ENCODE peak calls at places on chromosome 16, in six cellular contexts. M is stomach; O is HS-27A; K is foreskin fibroblast; R is CD4-positive, alpha-beta T cell; D is ovary. T is an unnamed sample.

GRCh38 chr16:27385398-27385797 is 16.6 kb upstream of the IL21R start:
- DNase-seq in M (no peak), O (no peak), K (no peak), R (no peak), D (no peak), T (no peak)

GRCh38 chr16:12664334-12664733 is 139.4 kb downstream of the CPPED1 start:
- DNase-seq in M (no peak), O (no peak), K (no peak), R (no peak), D (no peak), T (peak)

GRCh38 chr16:89442990-89443726 is 47.2 kb downstream of the ANKRD11 start:
- DNase-seq in M (peak), O (peak), K (peak), R (no peak), D (no peak), T (peak)

GRCh38 chr16:16154292-16154951 is 68.9 kb downstream of the ABCC6 start:
- DNase-seq in M (no peak), O (no peak), K (no peak), R (no peak), D (no peak), T (no peak)

GRCh38 chr16:2736476-2737237 is 15.8 kb upstream of the SRRM2 start:
- DNase-seq in M (no peak), O (no peak), K (no peak), R (no peak), D (no peak), T (no peak)

GRCh38 chr16:11259288-11259621 is 3.3 kb upstream of the SOCS1 start:
- DNase-seq in M (no peak), O (no peak), K (no peak), R (no peak), D (no peak), T (no peak)

GRCh38 chr16:84845496-84846002 is 25.8 kb downstream of the CRISPLD2 start:
- DNase-seq in M (no peak), O (no peak), K (no peak), R (no peak), D (no peak), T (peak)

GRCh38 chr16:84606081-84606875 is 11.6 kb downstream of the COTL1 start:
- DNase-seq in M (no peak), O (no peak), K (no peak), R (no peak), D (no peak), T (no peak)

GRCh38 chr16:85928411-85928820 is 29.5 kb downstream of the IRF8 start:
- DNase-seq in M (no peak), O (no peak), K (peak), R (no peak), D (peak), T (peak)

GRCh38 chr16:14303182-14303618 is 232.1 kb downstream of the MRTFB start:
- DNase-seq in M (no peak), O (no peak), K (peak), R (no peak), D (no peak), T (no peak)

GRCh38 chr16:86354641-86355040 is 155.7 kb upstream of the FOXF1 start:
- DNase-seq in M (no peak), O (no peak), K (peak), R (no peak), D (no peak), T (no peak)

GRCh38 chr16:77961811-77962210 is 60.5 kb upstream of the CLEC3A start:
- DNase-seq in M (no peak), O (no peak), K (no peak), R (no peak), D (no peak), T (no peak)